ENCODE peak calls at places on chromosomes 1 and 21, in five cellular contexts. Y is CD8-positive, alpha-beta memory T cell; W is pancreas; A is OCI-LY7; C is tibial nerve. D is an unnamed sample.

GRCh38 chr1:225762002-225762441 is 15.6 kb upstream of the SRP9 start:
- DNase-seq in Y (no peak), W (no peak), A (no peak), C (no peak), D (no peak)

GRCh38 chr1:57467825-57468224 is 44.0 kb upstream of the DAB1 start:
- DNase-seq in Y (no peak), W (no peak), A (no peak), C (no peak), D (no peak)

GRCh38 chr1:87592156-87592555 is 263.5 kb downstream of the LMO4 start:
- DNase-seq in Y (no peak), W (no peak), A (no peak), C (no peak), D (no peak)

GRCh38 chr21:41651830-41652229 is 115.0 kb downstream of the RIPK4 start:
- DNase-seq in Y (no peak), W (no peak), A (no peak), C (no peak), D (no peak)

GRCh38 chr1:73898540-73898939 is 299.4 kb downstream of the LRRIQ3 start:
- DNase-seq in Y (no peak), W (no peak), A (no peak), C (no peak), D (no peak)

GRCh38 chr1:98078586-98078985 is 157.8 kb upstream of the DPYD start:
- DNase-seq in Y (no peak), W (no peak), A (no peak), C (no peak), D (no peak)

GRCh38 chr1:8602471-8603219 is 214.8 kb downstream of the RERE start:
- DNase-seq in Y (no peak), W (no peak), A (no peak), C (no peak), D (no peak)

GRCh38 chr21:42291751-42292562 is 23.3 kb downstream of the TFF3 start:
- DNase-seq in Y (no peak), W (no peak), A (peak), C (no peak), D (no peak)

GRCh38 chr1:167297222-167298214 is 76.8 kb downstream of the POU2F1 start:
- DNase-seq in Y (no peak), W (no peak), A (no peak), C (no peak), D (no peak)

GRCh38 chr1:14190508-14190907 is 408.0 kb upstream of the KAZN start:
- DNase-seq in Y (no peak), W (no peak), A (no peak), C (no peak), D (no peak)

GRCh38 chr1:84861516-84861915 is 31.5 kb downstream of the LPAR3 start:
- DNase-seq in Y (no peak), W (no peak), A (no peak), C (no peak), D (no peak)

GRCh38 chr1:90043573-90043972 is 48.7 kb downstream of the ZNF326 start:
- DNase-seq in Y (no peak), W (no peak), A (no peak), C (no peak), D (no peak)

D was measured in endothelial cell.